ENCODE peak calls at places on chromosome 15, in eight cellular contexts. Q, E, Z, K, U, C, X and G are unnamed samples.
A peak's percentile ranks its signal among the peaks of the same experiment; 100 is the strongest.

GRCh38 chr15:29873942-29874341 is 51.7 kb upstream of the TJP1 start:
- DNase-seq in Q (no peak), E (no peak), Z (no peak), K (no peak), U (no peak), C (no peak), X (no peak), G (no peak)

GRCh38 chr15:62483817-62484216 is 318.7 kb upstream of the C2CD4B start:
- DNase-seq in Q (no peak), E (no peak), Z (no peak), K (peak; percentile 48), U (peak; percentile 24), C (no peak), X (no peak), G (no peak)

GRCh38 chr15:26631894-26632293 is 141.0 kb downstream of the GABRB3 start:
- DNase-seq in Q (no peak), E (no peak), Z (no peak), K (no peak), U (no peak), C (no peak), X (no peak), G (no peak)

GRCh38 chr15:78050851-78051250 is 26.7 kb downstream of the TBC1D2B start:
- DNase-seq in Q (no peak), E (no peak), Z (no peak), K (no peak), U (no peak), C (peak; percentile 62), X (no peak), G (no peak)

GRCh38 chr15:99442268-99442897 is 123.4 kb upstream of the MEF2A start:
- DNase-seq in Q (peak; percentile 88), E (peak; percentile 93), Z (no peak), K (peak; percentile 77), U (peak; percentile 44), C (no peak), X (no peak), G (peak; percentile 46)

GRCh38 chr15:79779739-79780138 is 117.1 kb downstream of the MTHFS start:
- DNase-seq in Q (no peak), E (no peak), Z (no peak), K (no peak), U (no peak), C (no peak), X (no peak), G (no peak)

GRCh38 chr15:68218847-68219798 is 10.4 kb downstream of the CLN6 start:
- DNase-seq in Q (no peak), E (no peak), Z (no peak), K (no peak), U (no peak), C (no peak), X (no peak), G (no peak)

GRCh38 chr15:96273317-96274086 is 57.0 kb upstream of the NR2F2 start:
- DNase-seq in Q (no peak), E (peak; percentile 92), Z (no peak), K (no peak), U (no peak), C (peak; percentile 94), X (no peak), G (no peak)

GRCh38 chr15:46768287-46768686 is 949.0 kb upstream of the SEMA6D start:
- DNase-seq in Q (no peak), E (no peak), Z (no peak), K (no peak), U (no peak), C (no peak), X (no peak), G (no peak)

GRCh38 chr15:35431281-35431680 is 114.7 kb downstream of the DPH6 start:
- DNase-seq in Q (no peak), E (no peak), Z (no peak), K (no peak), U (no peak), C (no peak), X (no peak), G (no peak)

GRCh38 chr15:70526974-70527325 is 236.4 kb downstream of the UACA start:
- DNase-seq in Q (no peak), E (no peak), Z (no peak), K (no peak), U (no peak), C (no peak), X (no peak), G (no peak)
- H3K4me3 ChIP-seq in Q (peak overlapping the region; percentile 17), E (no peak overlapping the region), Z (no peak overlapping the region), K (peak overlapping the region; percentile 9), U (peak overlapping the region; percentile 7), C (peak overlapping the region; percentile 50), X (no peak overlapping the region), G (no peak overlapping the region)

GRCh38 chr15:93997071-93997658 is 234.2 kb upstream of the MCTP2 start:
- DNase-seq in Q (no peak), E (peak; percentile 45), Z (no peak), K (no peak), U (peak; percentile 74), C (peak; percentile 27), X (peak; percentile 8), G (no peak)
- TF ChIP-seq CTCF in Q (no peak), E (peak; percentile 85), Z (peak; percentile 57), K (peak; percentile 72), U (peak; percentile 78), C (peak; percentile 81), X (peak; percentile 49), G (peak; percentile 35)

GRCh38 chr15:33200903-33201302 is 6.4 kb upstream of the FMN1 start:
- DNase-seq in Q (no peak), E (no peak), Z (no peak), K (no peak), U (no peak), C (no peak), X (no peak), G (no peak)

GRCh38 chr15:33204087-33204486 is 9.6 kb upstream of the FMN1 start:
- DNase-seq in Q (no peak), E (no peak), Z (no peak), K (no peak), U (no peak), C (no peak), X (no peak), G (no peak)

GRCh38 chr15:33197636-33198035 is 3.1 kb upstream of the FMN1 start:
- DNase-seq in Q (no peak), E (no peak), Z (no peak), K (no peak), U (no peak), C (no peak), X (no peak), G (no peak)

GRCh38 chr15:33200444-33200843 is 5.9 kb upstream of the FMN1 start:
- DNase-seq in Q (no peak), E (no peak), Z (no peak), K (no peak), U (no peak), C (no peak), X (peak; percentile 65), G (no peak)

GRCh38 chr15:33201376-33202189 is 7.1 kb upstream of the FMN1 start:
- DNase-seq in Q (no peak), E (no peak), Z (peak; percentile 76), K (no peak), U (no peak), C (peak; percentile 47), X (peak; percentile 76), G (no peak)
- H3K4me3 ChIP-seq in Q (peak overlapping the region; percentile 62), E (peak overlapping the region; percentile 18), Z (peak overlapping the region; percentile 26), K (peak overlapping the region; percentile 38), U (peak overlapping the region; percentile 12), C (no peak overlapping the region), X (no peak overlapping the region), G (peak overlapping the region; percentile 59)

GRCh38 chr15:53716909-53717878 is 42.3 kb downstream of the WDR72 start:
- DNase-seq in Q (no peak), E (peak; percentile 0), Z (no peak), K (no peak), U (no peak), C (peak; percentile 20), X (peak; percentile 20), G (no peak)
- TF ChIP-seq CTCF in Q (no peak), E (peak; percentile 6), Z (no peak), K (peak; percentile 50), U (peak; percentile 17), C (peak; percentile 14), X (peak; percentile 68), G (no peak)

GRCh38 chr15:56967336-56967735 is 48.9 kb downstream of the TCF12 start:
- DNase-seq in Q (no peak), E (no peak), Z (no peak), K (no peak), U (no peak), C (no peak), X (no peak), G (no peak)

GRCh38 chr15:56968821-56969220 is 50.4 kb downstream of the TCF12 start:
- DNase-seq in Q (no peak), E (no peak), Z (no peak), K (no peak), U (no peak), C (no peak), X (peak; percentile 41), G (no peak)

GRCh38 chr15:56965614-56966013 is 47.2 kb downstream of the TCF12 start:
- DNase-seq in Q (no peak), E (no peak), Z (no peak), K (no peak), U (no peak), C (no peak), X (no peak), G (no peak)

GRCh38 chr15:56969265-56969895 is 50.9 kb downstream of the TCF12 start:
- DNase-seq in Q (no peak), E (no peak), Z (no peak), K (no peak), U (no peak), C (no peak), X (no peak), G (no peak)

GRCh38 chr15:56968256-56968655 is 49.8 kb downstream of the TCF12 start:
- DNase-seq in Q (no peak), E (no peak), Z (no peak), K (no peak), U (no peak), C (no peak), X (no peak), G (no peak)
- H3K4me3 ChIP-seq in Q (no peak overlapping the region), E (no peak overlapping the region), Z (no peak overlapping the region), K (no peak overlapping the region), U (no peak overlapping the region), C (no peak overlapping the region), X (no peak overlapping the region), G (no peak overlapping the region)

GRCh38 chr15:85318048-85318731 is 62.2 kb upstream of the AKAP13 start:
- DNase-seq in Q (no peak), E (peak; percentile 88), Z (no peak), K (no peak), U (no peak), C (peak; percentile 84), X (no peak), G (no peak)
- TF ChIP-seq CTCF in Q (no peak), E (peak; percentile 18), Z (no peak), K (no peak), U (no peak), C (no peak), X (no peak), G (no peak)